ENCODE peak calls at places on chromosomes 6 and 20, in seven cellular contexts. A is ovary; C is endodermal cell; F is foreskin fibroblast; N is body of pancreas; T is CD4-positive, CD25-positive, alpha-beta regulatory T cell; I is heart right ventricle. Q is an unnamed sample.

GRCh38 chr6:56040271-56040670 is 164.9 kb upstream of the BMP5 start:
- DNase-seq in C (no peak), I (no peak), F (peak; percentile 75), N (no peak), A (no peak), T (no peak), Q (no peak)

GRCh38 chr6:83265384-83265783 is 72.2 kb downstream of the RWDD2A start:
- DNase-seq in C (no peak), A (no peak), F (peak; percentile 60), I (no peak), T (no peak), N (no peak), Q (no peak)

GRCh38 chr6:84773431-84774173 is 9.2 kb upstream of the TBX18 start:
- DNase-seq in C (peak; percentile 83), F (peak; percentile 64), A (peak; percentile 10), I (peak; percentile 13), T (no peak), N (no peak), Q (no peak)

GRCh38 chr6:156694679-156695078 is 82.5 kb upstream of the ARID1B start:
- DNase-seq in T (no peak), A (no peak), I (no peak), N (no peak), F (no peak), C (no peak), Q (no peak)

GRCh38 chr20:51380401-51381385 is 161.8 kb downstream of the NFATC2 start:
- DNase-seq in C (no peak), N (no peak), A (no peak), T (no peak), F (no peak), I (no peak), Q (no peak)

GRCh38 chr6:8785223-8785622 is 349.9 kb upstream of the SLC35B3 start:
- DNase-seq in N (no peak), C (no peak), I (no peak), F (peak; percentile 4), T (no peak), A (no peak), Q (no peak)

GRCh38 chr6:83215131-83216047 is 22.2 kb downstream of the RWDD2A start:
- DNase-seq in N (peak; percentile 75), I (peak; percentile 71), F (peak; percentile 88), A (peak; percentile 55), C (peak; percentile 69), T (peak; percentile 60), Q (peak; percentile 59)

GRCh38 chr6:127518212-127518709 is 874 bp downstream of the MTCL3 start:
- DNase-seq in A (no peak), T (no peak), C (peak; percentile 73), F (no peak), I (no peak), N (no peak), Q (no peak)

GRCh38 chr20:8043687-8044278 is 24.2 kb upstream of the TMX4 start:
- DNase-seq in I (peak; percentile 39), F (peak; percentile 74), C (no peak), A (no peak), N (peak; percentile 60), T (peak; percentile 73), Q (no peak)

GRCh38 chr20:54355631-54356280 is 119.6 kb upstream of the DOK5 start:
- DNase-seq in C (no peak), N (no peak), F (peak; percentile 48), T (no peak), A (no peak), I (no peak), Q (no peak)

GRCh38 chr6:154653853-154654252 is 79.4 kb upstream of the SCAF8 start:
- DNase-seq in I (peak; percentile 25), C (no peak), T (no peak), F (peak; percentile 86), N (peak; percentile 38), A (no peak), Q (peak; percentile 21)

GRCh38 chr6:1526689-1527088 is 83.0 kb upstream of the FOXC1 start:
- DNase-seq in F (peak; percentile 41), T (no peak), N (no peak), A (no peak), I (peak; percentile 27), C (no peak), Q (no peak)

GRCh38 chr6:37265031-37265430 is 7.1 kb upstream of the TMEM217 start:
- DNase-seq in I (no peak), F (no peak), N (no peak), C (no peak), T (no peak), A (no peak), Q (no peak)

GRCh38 chr6:69976591-69977090 is 110.3 kb downstream of the COL19A1 start:
- DNase-seq in C (no peak), F (no peak), A (no peak), I (no peak), N (no peak), T (no peak), Q (no peak)

GRCh38 chr6:169529931-169530761 is 171.7 kb downstream of the WDR27 start:
- DNase-seq in C (no peak), T (no peak), I (no peak), N (peak; percentile 63), A (no peak), F (peak; percentile 93), Q (peak; percentile 71)

GRCh38 chr6:89281779-89282246 is 33.3 kb downstream of the GABRR2 start:
- DNase-seq in T (peak; percentile 20), F (peak; percentile 49), N (peak; percentile 17), C (peak; percentile 88), I (no peak), A (no peak), Q (no peak)

GRCh38 chr6:137661601-137662000 is 167.4 kb upstream of the OLIG3 start:
- DNase-seq in N (peak; percentile 32), T (peak; percentile 11), A (no peak), F (peak; percentile 57), C (peak; percentile 70), I (peak; percentile 16), Q (no peak)
- H3K4me3 ChIP-seq in N (no peak overlapping the region), T (no peak overlapping the region), A (no peak overlapping the region), F (no peak overlapping the region), C (no peak overlapping the region), I (no peak overlapping the region), Q (no peak overlapping the region)

GRCh38 chr6:16237242-16237641 is 1.1 kb upstream of the GMPR start:
- DNase-seq in A (no peak), N (no peak), C (no peak), T (no peak), I (no peak), F (no peak), Q (no peak)
- H3K4me3 ChIP-seq in A (no peak overlapping the region), N (no peak overlapping the region), C (no peak overlapping the region), T (no peak overlapping the region), I (no peak overlapping the region), F (no peak overlapping the region), Q (no peak overlapping the region)

DNA sequence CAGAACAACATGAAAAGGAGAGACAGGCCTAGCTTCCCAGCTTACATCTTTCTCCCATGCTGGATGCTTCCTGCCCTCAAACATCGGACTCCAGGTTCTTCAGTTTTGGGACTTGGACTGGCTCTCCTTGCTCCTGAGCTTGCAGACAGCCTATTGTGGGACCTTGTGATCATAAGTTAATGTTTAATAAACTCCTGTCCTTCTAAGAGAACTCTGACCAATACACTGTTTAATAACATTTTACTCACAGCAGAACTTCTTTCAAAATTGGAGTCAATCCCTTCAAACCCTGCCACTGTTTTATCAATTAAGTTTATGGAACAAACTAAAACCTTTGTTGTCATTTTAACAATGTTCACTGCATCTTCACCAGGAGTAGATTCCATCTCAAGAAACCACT is 111.4 kb downstream of the PREP start:
- DNase-seq in C (no peak), I (no peak), A (no peak), F (no peak), T (no peak), N (no peak), Q (no peak)
- H3K4me3 ChIP-seq in C (no peak overlapping the region), I (no peak overlapping the region), A (no peak overlapping the region), F (no peak overlapping the region), T (no peak overlapping the region), N (no peak overlapping the region), Q (no peak overlapping the region)

DNA sequence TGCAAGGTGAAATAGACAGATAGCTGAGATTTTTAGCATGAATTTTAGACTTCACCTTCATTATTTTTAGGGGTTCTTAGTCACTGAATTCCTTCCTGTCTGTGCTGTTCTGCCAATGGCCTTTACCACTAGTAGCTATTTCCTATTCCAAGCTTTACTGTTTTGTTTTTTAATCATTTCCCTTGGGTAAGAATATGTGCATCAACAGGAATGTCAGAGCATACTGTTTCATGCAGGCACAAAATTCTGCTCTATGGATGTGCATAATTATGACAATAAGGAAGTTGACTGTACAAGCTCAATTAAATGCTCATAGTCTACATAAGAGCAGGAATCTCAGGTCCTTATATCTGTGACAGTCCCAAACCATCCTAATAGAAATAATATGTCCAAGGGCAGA is 5.0 kb downstream of the TNFAIP3 start:
- DNase-seq in F (peak; percentile 75), A (no peak), N (no peak), C (no peak), T (peak; percentile 8), I (no peak), Q (no peak)
- H3K4me3 ChIP-seq in F (no peak overlapping the region), A (peak overlapping the region; percentile 93), N (no peak overlapping the region), C (peak overlapping the region; percentile 19), T (peak overlapping the region; percentile 99), I (no peak overlapping the region), Q (peak overlapping the region; percentile 84)

GRCh38 chr6:43644940-43645612 is at the start of gene RSPH9:
- DNase-seq in F (peak; percentile 88), I (peak; percentile 61), A (peak; percentile 65), N (peak; percentile 58), T (peak; percentile 45), C (peak; percentile 98), Q (peak; percentile 82)

GRCh38 chr6:43648248-43648647 is 3.4 kb downstream of the RSPH9 start:
- DNase-seq in A (no peak), C (no peak), F (no peak), N (no peak), I (no peak), T (no peak), Q (no peak)

GRCh38 chr6:43647613-43648012 is 2.8 kb downstream of the RSPH9 start:
- DNase-seq in T (no peak), N (no peak), C (no peak), I (no peak), A (no peak), F (no peak), Q (no peak)

GRCh38 chr6:43639984-43640800 is 4.6 kb downstream of the MAD2L1BP start:
- DNase-seq in N (no peak), I (no peak), C (no peak), T (no peak), A (no peak), F (peak; percentile 49), Q (no peak)

DNA sequence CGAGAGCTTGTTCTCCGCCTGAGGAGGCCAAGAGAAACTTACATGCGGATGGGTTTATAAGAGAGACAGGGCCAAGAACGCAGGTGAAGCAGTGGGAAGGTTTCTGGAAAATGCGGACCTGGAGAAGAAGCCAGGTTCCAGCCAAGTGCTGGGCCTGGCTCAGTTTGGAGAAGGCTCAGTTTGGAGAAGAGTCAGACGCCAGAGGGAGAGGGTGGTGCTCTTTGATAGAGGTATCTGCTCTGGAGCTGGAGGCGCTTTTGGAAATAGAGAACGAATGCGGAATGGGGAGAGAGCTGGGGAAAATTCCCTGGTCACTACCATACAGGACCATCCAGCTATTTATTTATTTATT is 753 bp downstream of the RSPH9 start:
- DNase-seq in N (no peak), A (no peak), F (no peak), C (no peak), T (no peak), I (no peak), Q (no peak)
- H3K4me3 ChIP-seq in N (no peak overlapping the region), A (peak overlapping the region; percentile 42), F (peak overlapping the region; percentile 46), C (peak overlapping the region; percentile 73), T (peak overlapping the region; percentile 51), I (no peak overlapping the region), Q (peak overlapping the region; percentile 45)